ENCODE peak calls at places on chromosomes 6 and 20, in five cellular contexts. One of them, this sample, is unnamed.

GRCh38 chr6:166996406-166996805 is 2.8 kb upstream of the CEP43 start:
- DNase-seq in fibroblast of lung: peak; percentile 54
- DNase-seq in choroid plexus epithelial cell: peak; percentile 87
- DNase-seq in dorsolateral prefrontal cortex: no peak
- DNase-seq in CD4-positive, alpha-beta T cell: no peak
- DNase-seq in this sample: no peak

GRCh38 chr6:79586548-79586947 is 44.6 kb upstream of the SH3BGRL2 start:
- DNase-seq in CD4-positive, alpha-beta T cell: no peak
- DNase-seq in choroid plexus epithelial cell: peak; percentile 71
- DNase-seq in fibroblast of lung: peak; percentile 55
- DNase-seq in dorsolateral prefrontal cortex: no peak
- DNase-seq in this sample: no peak

GRCh38 chr6:49980898-49981297 is 11.5 kb upstream of the DEFB113 start:
- DNase-seq in CD4-positive, alpha-beta T cell: no peak
- DNase-seq in dorsolateral prefrontal cortex: no peak
- DNase-seq in fibroblast of lung: peak; percentile 21
- DNase-seq in choroid plexus epithelial cell: no peak
- DNase-seq in this sample: no peak

GRCh38 chr6:45075246-45075645 is 252.9 kb upstream of the RUNX2 start:
- DNase-seq in dorsolateral prefrontal cortex: no peak
- DNase-seq in fibroblast of lung: peak; percentile 96
- DNase-seq in choroid plexus epithelial cell: peak; percentile 97
- DNase-seq in CD4-positive, alpha-beta T cell: no peak
- DNase-seq in this sample: no peak

GRCh38 chr20:37651932-37652331 is 41.9 kb upstream of the CTNNBL1 start:
- DNase-seq in fibroblast of lung: peak; percentile 12
- DNase-seq in CD4-positive, alpha-beta T cell: no peak
- DNase-seq in choroid plexus epithelial cell: peak; percentile 31
- DNase-seq in dorsolateral prefrontal cortex: no peak
- DNase-seq in this sample: no peak

GRCh38 chr6:44268095-44268628 is 2.1 kb upstream of the TMEM151B start:
- DNase-seq in CD4-positive, alpha-beta T cell: peak; percentile 64
- DNase-seq in choroid plexus epithelial cell: peak; percentile 66
- DNase-seq in fibroblast of lung: peak; percentile 51
- DNase-seq in dorsolateral prefrontal cortex: peak; percentile 62
- DNase-seq in this sample: peak; percentile 60

GRCh38 chr6:126804255-126805064 is 314.0 kb upstream of the RSPO3 start:
- DNase-seq in choroid plexus epithelial cell: peak; percentile 80
- DNase-seq in CD4-positive, alpha-beta T cell: no peak
- DNase-seq in fibroblast of lung: peak; percentile 73
- DNase-seq in dorsolateral prefrontal cortex: no peak
- DNase-seq in this sample: peak; percentile 30

GRCh38 chr20:37077009-37077408 is 18.8 kb downstream of the RBL1 start:
- DNase-seq in choroid plexus epithelial cell: no peak
- DNase-seq in fibroblast of lung: no peak
- DNase-seq in CD4-positive, alpha-beta T cell: no peak
- DNase-seq in dorsolateral prefrontal cortex: no peak
- DNase-seq in this sample: no peak

GRCh38 chr6:146851837-146852236 is 253.1 kb downstream of the ADGB start:
- DNase-seq in dorsolateral prefrontal cortex: no peak
- DNase-seq in fibroblast of lung: peak; percentile 79
- DNase-seq in CD4-positive, alpha-beta T cell: no peak
- DNase-seq in choroid plexus epithelial cell: peak; percentile 96
- DNase-seq in this sample: no peak

GRCh38 chr20:20138301-20139064 is 86.2 kb downstream of the CFAP61 start:
- DNase-seq in fibroblast of lung: no peak
- DNase-seq in dorsolateral prefrontal cortex: no peak
- DNase-seq in choroid plexus epithelial cell: no peak
- DNase-seq in CD4-positive, alpha-beta T cell: no peak
- DNase-seq in this sample: no peak

GRCh38 chr6:52365317-52365716 is 3.4 kb downstream of the PAQR8 start:
- DNase-seq in fibroblast of lung: no peak
- DNase-seq in CD4-positive, alpha-beta T cell: no peak
- DNase-seq in dorsolateral prefrontal cortex: no peak
- DNase-seq in choroid plexus epithelial cell: no peak
- DNase-seq in this sample: no peak

GRCh38 chr20:10313701-10314100 is 95.1 kb downstream of the SNAP25 start:
- DNase-seq in choroid plexus epithelial cell: peak; percentile 59
- DNase-seq in dorsolateral prefrontal cortex: no peak
- DNase-seq in CD4-positive, alpha-beta T cell: no peak
- DNase-seq in fibroblast of lung: peak; percentile 33
- DNase-seq in this sample: no peak

GRCh38 chr6:105522626-105523322 is 119.9 kb upstream of the PREP start:
- DNase-seq in dorsolateral prefrontal cortex: no peak
- DNase-seq in CD4-positive, alpha-beta T cell: no peak
- DNase-seq in choroid plexus epithelial cell: peak; percentile 40
- DNase-seq in fibroblast of lung: peak; percentile 14
- DNase-seq in this sample: no peak

GRCh38 chr20:49985617-49986016 is 2.8 kb downstream of the SNAI1 start:
- DNase-seq in CD4-positive, alpha-beta T cell: no peak
- DNase-seq in dorsolateral prefrontal cortex: no peak
- DNase-seq in fibroblast of lung: no peak
- DNase-seq in choroid plexus epithelial cell: no peak
- DNase-seq in this sample: no peak

GRCh38 chr6:69961251-69961650 is 94.9 kb downstream of the COL19A1 start:
- DNase-seq in fibroblast of lung: no peak
- DNase-seq in choroid plexus epithelial cell: no peak
- DNase-seq in dorsolateral prefrontal cortex: no peak
- DNase-seq in CD4-positive, alpha-beta T cell: no peak
- DNase-seq in this sample: no peak

GRCh38 chr6:9581155-9581554 is 833.7 kb downstream of the TFAP2A start:
- DNase-seq in choroid plexus epithelial cell: no peak
- DNase-seq in fibroblast of lung: no peak
- DNase-seq in CD4-positive, alpha-beta T cell: no peak
- DNase-seq in dorsolateral prefrontal cortex: no peak
- DNase-seq in this sample: no peak

DNA sequence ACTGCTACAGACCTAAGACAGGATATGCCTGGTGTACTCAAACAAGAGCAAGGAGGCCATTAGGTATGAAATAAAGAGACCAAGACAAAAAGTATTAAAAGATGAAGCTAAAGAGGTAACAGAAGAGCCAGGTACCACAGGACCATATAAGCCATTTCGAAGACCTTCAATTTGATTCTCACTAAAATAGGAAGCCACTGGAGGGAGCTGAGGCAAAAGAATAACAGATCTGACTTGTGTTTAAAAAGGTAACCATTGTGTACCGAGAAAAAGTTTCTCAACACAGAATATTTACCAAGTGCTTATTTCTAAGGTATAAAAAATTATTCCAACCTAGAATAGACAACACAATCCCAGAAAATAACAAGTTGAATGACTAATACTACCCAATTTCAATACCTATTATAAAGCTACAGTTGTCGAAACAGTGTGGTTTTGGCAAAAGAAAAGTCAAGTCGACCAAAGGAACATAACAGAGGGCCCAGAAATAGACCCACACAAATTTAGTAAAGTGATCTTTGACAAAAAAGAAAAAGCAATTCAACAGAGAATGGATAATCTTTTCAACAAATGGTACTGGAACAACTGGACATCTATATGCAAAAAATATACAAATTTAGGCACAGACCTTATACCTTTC is 125.3 kb upstream of the DST start:
- DNase-seq in CD4-positive, alpha-beta T cell: no peak
- DNase-seq in fibroblast of lung: no peak
- DNase-seq in dorsolateral prefrontal cortex: no peak
- DNase-seq in choroid plexus epithelial cell: peak; percentile 52
- DNase-seq in this sample: no peak
- TF ChIP-seq CTCF in CD4-positive, alpha-beta T cell: no peak
- TF ChIP-seq CTCF in fibroblast of lung: no peak
- TF ChIP-seq CTCF in dorsolateral prefrontal cortex: peak; percentile 38
- TF ChIP-seq CTCF in choroid plexus epithelial cell: peak; percentile 42
- TF ChIP-seq CTCF in this sample: no peak

DNA sequence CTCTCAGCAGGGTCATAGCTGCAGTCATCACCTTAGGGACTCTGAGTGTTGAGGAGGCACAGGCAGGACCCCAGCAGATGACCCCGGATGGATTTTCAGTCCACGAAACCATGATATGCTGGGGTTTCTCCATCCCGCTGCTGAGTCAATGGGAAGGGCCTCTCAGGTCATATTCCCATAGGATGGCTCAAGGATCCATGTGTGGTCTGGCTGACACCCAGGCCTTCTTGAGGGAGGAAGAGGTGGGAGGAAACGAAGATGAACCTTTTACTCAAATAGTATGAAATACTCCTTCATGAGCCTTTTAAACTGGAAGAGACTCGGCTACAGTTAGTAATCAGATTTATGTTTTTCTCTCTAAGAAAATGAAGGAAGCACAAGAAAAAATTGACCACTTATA is 10.3 kb upstream of the RALY start:
- DNase-seq in fibroblast of lung: no peak
- DNase-seq in choroid plexus epithelial cell: no peak
- DNase-seq in dorsolateral prefrontal cortex: no peak
- DNase-seq in CD4-positive, alpha-beta T cell: no peak
- DNase-seq in this sample: no peak
- TF ChIP-seq CTCF in fibroblast of lung: no peak
- TF ChIP-seq CTCF in choroid plexus epithelial cell: no peak
- TF ChIP-seq CTCF in dorsolateral prefrontal cortex: no peak
- TF ChIP-seq CTCF in CD4-positive, alpha-beta T cell: no peak
- TF ChIP-seq CTCF in this sample: no peak

GRCh38 chr20:46999821-47000465 is 105.3 kb downstream of the EYA2 start:
- DNase-seq in choroid plexus epithelial cell: no peak
- DNase-seq in dorsolateral prefrontal cortex: no peak
- DNase-seq in fibroblast of lung: no peak
- DNase-seq in CD4-positive, alpha-beta T cell: no peak
- DNase-seq in this sample: no peak
- TF ChIP-seq CTCF in choroid plexus epithelial cell: no peak
- TF ChIP-seq CTCF in dorsolateral prefrontal cortex: no peak
- TF ChIP-seq CTCF in fibroblast of lung: no peak
- TF ChIP-seq CTCF in CD4-positive, alpha-beta T cell: no peak
- TF ChIP-seq CTCF in this sample: no peak

GRCh38 chr6:117191448-117191847 is 73.9 kb upstream of the VGLL2 start:
- DNase-seq in fibroblast of lung: no peak
- DNase-seq in dorsolateral prefrontal cortex: no peak
- DNase-seq in CD4-positive, alpha-beta T cell: no peak
- DNase-seq in choroid plexus epithelial cell: no peak
- DNase-seq in this sample: no peak

GRCh38 chr6:117191009-117191408 is 74.3 kb upstream of the VGLL2 start:
- DNase-seq in dorsolateral prefrontal cortex: no peak
- DNase-seq in fibroblast of lung: no peak
- DNase-seq in choroid plexus epithelial cell: no peak
- DNase-seq in CD4-positive, alpha-beta T cell: no peak
- DNase-seq in this sample: no peak

DNA sequence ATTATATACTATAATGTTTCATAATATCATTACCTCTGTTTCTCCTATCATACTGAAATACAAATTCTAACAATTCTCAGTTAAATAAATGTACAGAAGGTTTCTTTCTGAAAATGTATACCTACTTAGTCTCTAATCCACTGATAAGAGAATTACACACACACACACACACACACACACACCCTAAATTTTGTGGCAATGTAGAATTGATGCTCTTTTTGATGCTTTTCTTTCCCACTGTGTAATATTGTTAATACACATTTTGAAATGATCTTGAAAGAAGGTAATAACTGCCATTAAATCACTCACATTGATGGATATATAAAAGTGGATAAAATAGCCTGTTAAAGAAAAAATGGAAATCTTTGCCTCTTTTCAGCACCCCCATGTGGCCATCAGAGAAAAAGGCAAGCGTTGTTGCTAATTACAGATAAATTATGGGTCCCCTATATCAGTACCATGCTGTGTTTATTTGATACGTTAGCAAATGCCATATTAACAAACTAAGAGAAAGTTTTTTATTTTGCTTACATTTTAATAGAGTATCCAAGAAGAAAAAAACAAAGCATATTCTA is 76.6 kb upstream of the VGLL2 start:
- DNase-seq in fibroblast of lung: no peak
- DNase-seq in CD4-positive, alpha-beta T cell: no peak
- DNase-seq in dorsolateral prefrontal cortex: no peak
- DNase-seq in choroid plexus epithelial cell: peak; percentile 12
- DNase-seq in this sample: no peak
- TF ChIP-seq CTCF in fibroblast of lung: peak; percentile 23
- TF ChIP-seq CTCF in CD4-positive, alpha-beta T cell: no peak
- TF ChIP-seq CTCF in dorsolateral prefrontal cortex: peak; percentile 24
- TF ChIP-seq CTCF in choroid plexus epithelial cell: peak; percentile 52
- TF ChIP-seq CTCF in this sample: peak; percentile 65

DNA sequence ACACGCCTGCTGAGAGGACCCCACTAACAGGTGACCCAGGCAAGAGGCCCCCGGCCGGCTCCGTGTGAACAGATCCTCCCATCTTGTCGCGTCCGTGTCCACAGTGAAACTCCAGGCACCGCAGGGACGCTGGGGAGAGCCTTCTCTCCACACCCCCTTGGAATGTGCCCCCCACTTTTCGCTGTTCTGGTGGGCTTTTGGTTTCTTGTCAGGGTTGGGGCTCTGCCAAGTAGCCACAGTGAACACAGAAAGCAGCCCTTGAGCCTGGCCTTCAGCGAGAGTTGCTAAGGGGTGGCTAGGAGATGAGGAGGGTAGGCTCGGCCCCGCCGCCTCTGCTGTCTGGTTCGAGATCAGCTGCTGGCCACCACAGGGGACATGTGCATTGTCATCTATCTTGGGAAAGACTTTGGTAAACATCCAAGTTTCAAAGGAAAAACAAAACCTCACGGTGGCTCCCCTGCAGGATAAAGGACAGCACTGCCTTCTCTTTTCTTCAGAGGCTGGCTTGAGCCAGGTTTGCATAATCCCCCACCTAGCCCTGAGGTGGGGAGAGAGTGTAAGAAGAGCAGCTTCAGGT is 22.7 kb downstream of the SYNDIG1 start:
- DNase-seq in fibroblast of lung: no peak
- DNase-seq in CD4-positive, alpha-beta T cell: no peak
- DNase-seq in dorsolateral prefrontal cortex: no peak
- DNase-seq in choroid plexus epithelial cell: peak; percentile 38
- DNase-seq in this sample: no peak
- TF ChIP-seq CTCF in fibroblast of lung: no peak
- TF ChIP-seq CTCF in CD4-positive, alpha-beta T cell: no peak
- TF ChIP-seq CTCF in dorsolateral prefrontal cortex: no peak
- TF ChIP-seq CTCF in choroid plexus epithelial cell: peak; percentile 33
- TF ChIP-seq CTCF in this sample: no peak

This sample was measured in neural crest cell.